ENCODE peak calls at places on chromosome 15, in seven cellular contexts. T, W, Q, B, R, M and A are unnamed samples.

GRCh38 chr15:57784081-57784488 is 77.6 kb downstream of the POLR2M start:
- DNase-seq in B (no peak), T (no peak), W (no peak), Q (no peak), M (peak), R (no peak), A (no peak)

GRCh38 chr15:42171795-42172194 is 15.4 kb upstream of the PLA2G4F start:
- DNase-seq in T (no peak), R (no peak), W (no peak), M (no peak), B (no peak), Q (no peak), A (no peak)

GRCh38 chr15:84734794-84735479 is 13.5 kb upstream of the ZNF592 start:
- DNase-seq in B (no peak), M (peak), R (no peak), W (peak), T (no peak), Q (peak), A (peak)

GRCh38 chr15:67937153-67937761 is 97.4 kb upstream of the RNU6-1 start:
- DNase-seq in W (peak), B (no peak), Q (no peak), R (no peak), M (no peak), T (no peak), A (no peak)

GRCh38 chr15:91252322-91252721 is 152.3 kb downstream of the SV2B start:
- DNase-seq in T (no peak), M (no peak), Q (no peak), R (no peak), B (no peak), W (no peak), A (no peak)

GRCh38 chr15:77547801-77548607 is 84.7 kb downstream of the LINGO1 start:
- DNase-seq in M (no peak), B (no peak), T (peak), Q (no peak), W (peak), R (no peak), A (no peak)

GRCh38 chr15:58221591-58222241 is 83.5 kb downstream of the AQP9 start:
- DNase-seq in T (no peak), W (peak), M (peak), B (peak), Q (no peak), R (no peak), A (no peak)

GRCh38 chr15:45168751-45169551 is 18.8 kb downstream of the SHF start:
- DNase-seq in Q (no peak), T (no peak), M (no peak), R (no peak), W (no peak), B (no peak), A (no peak)

GRCh38 chr15:60614862-60615771 is 136.2 kb upstream of the ICE2 start:
- DNase-seq in T (no peak), M (no peak), B (no peak), R (no peak), Q (no peak), W (peak), A (no peak)

GRCh38 chr15:51341366-51342248 is at the start of gene GLDN:
- DNase-seq in Q (no peak), R (peak), M (no peak), B (peak), W (peak), T (no peak), A (no peak)

GRCh38 chr15:77178421-77178820 is 107.5 kb upstream of the TSPAN3 start:
- DNase-seq in T (no peak), B (no peak), Q (no peak), R (no peak), M (no peak), W (no peak), A (no peak)